ENCODE peak calls at places on chromosome 5, in nine cellular contexts. U is A549, W is ovary, N is SK-N-SH, J is upper lobe of left lung, L is tibial nerve, S is stomach, Q is suprapubic skin, E is HepG2. X is an unnamed sample.
A peak's percentile ranks its signal among the peaks of the same experiment; 100 is the strongest.

GRCh38 chr5:176726746-176727527 is 79.7 kb downstream of the TSPAN17 start:
- DNase-seq in U (no peak), W (no peak), N (no peak), J (no peak), L (no peak), S (no peak), Q (no peak), E (no peak), X (no peak)

GRCh38 chr5:128536229-128536860 is 1.7 kb downstream of the FBN2 start:
- DNase-seq in U (peak; percentile 4), W (no peak), N (no peak), J (peak; percentile 38), L (no peak), S (no peak), Q (no peak), E (no peak), X (no peak)

GRCh38 chr5:170809551-170809950 is 26.0 kb downstream of the GABRP start:
- DNase-seq in U (peak; percentile 66), W (no peak), N (peak; percentile 41), J (no peak), L (no peak), S (peak; percentile 28), Q (no peak), E (no peak), X (no peak)

GRCh38 chr5:34452170-34452828 is 203.8 kb upstream of the RAI14 start:
- DNase-seq in U (no peak), W (no peak), N (no peak), J (no peak), L (no peak), S (no peak), Q (no peak), E (no peak), X (no peak)

GRCh38 chr5:132495672-132496630 is 5.4 kb upstream of the IRF1 start:
- DNase-seq in U (peak; percentile 91), W (peak; percentile 88), N (peak; percentile 85), J (peak; percentile 95), L (peak; percentile 74), S (peak; percentile 96), Q (peak; percentile 91), E (peak; percentile 87), X (peak; percentile 94)

GRCh38 chr5:68074048-68074632 is 141.4 kb upstream of the PIK3R1 start:
- DNase-seq in U (no peak), W (no peak), N (no peak), J (no peak), L (peak; percentile 43), S (peak; percentile 58), Q (no peak), E (no peak), X (peak; percentile 64)

GRCh38 chr5:149809919-149810691 is 80.0 kb downstream of the PPARGC1B start:
- DNase-seq in U (no peak), W (no peak), N (no peak), J (no peak), L (no peak), S (no peak), Q (no peak), E (no peak), X (no peak)

GRCh38 chr5:138869763-138870500 is 5.2 kb downstream of the LRRTM2 start:
- DNase-seq in U (no peak), W (no peak), N (no peak), J (no peak), L (no peak), S (no peak), Q (no peak), E (no peak), X (no peak)

DNA sequence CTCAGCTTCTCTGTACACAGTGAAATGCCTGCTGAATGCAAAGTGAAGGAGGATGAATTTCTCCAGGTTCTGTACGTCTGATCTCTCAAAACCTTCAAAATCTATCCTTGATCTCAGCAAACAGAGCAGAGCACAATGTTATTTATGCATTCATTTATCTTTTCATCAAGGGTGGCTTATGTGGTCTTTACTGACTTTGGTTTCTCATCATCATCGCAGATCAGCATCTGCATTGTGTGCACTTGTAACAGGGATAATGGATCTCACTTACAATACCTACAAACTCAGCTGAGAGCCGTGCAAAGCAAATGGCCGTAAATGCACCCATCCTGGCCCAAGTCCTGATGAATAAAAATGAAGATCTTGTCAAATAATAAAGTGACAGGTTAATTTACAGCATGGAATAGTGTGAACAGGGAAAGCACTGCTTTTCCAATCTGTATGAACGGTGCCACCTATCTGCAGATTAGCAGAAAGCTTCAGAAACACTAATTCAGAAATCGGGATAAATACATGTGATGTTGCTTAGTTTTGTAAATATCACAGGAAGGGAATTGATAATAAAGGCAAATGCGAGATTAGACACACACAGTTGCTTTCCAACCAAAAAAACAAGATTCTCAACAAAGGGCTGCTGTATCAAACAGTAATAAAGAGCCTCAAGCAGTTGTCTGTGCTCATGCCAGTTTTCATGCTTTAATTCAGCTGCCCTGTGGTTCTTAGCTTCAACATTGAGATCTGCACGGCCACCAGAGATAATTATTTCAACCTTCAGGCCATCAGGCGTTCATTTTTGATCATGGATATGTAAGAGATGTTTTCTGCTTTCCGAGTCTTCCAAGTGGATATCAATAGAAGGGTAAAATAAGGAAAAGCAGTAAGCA is 153.3 kb upstream of the POU5F2 start:
- DNase-seq in U (peak; percentile 9), W (no peak), N (peak; percentile 4), J (no peak), L (no peak), S (no peak), Q (no peak), E (no peak), X (no peak)
- TF ChIP-seq CTCF in U (peak; percentile 50), W (no peak), N (peak; percentile 54), J (no peak), L (no peak), S (peak; percentile 15), Q (no peak), E (peak; percentile 58), X (no peak)

GRCh38 chr5:93585054-93585751 is 2.2 kb downstream of the NR2F1 start:
- DNase-seq in U (peak; percentile 62), W (peak; percentile 60), N (peak; percentile 77), J (peak; percentile 84), L (no peak), S (no peak), Q (no peak), E (no peak), X (peak; percentile 69)

GRCh38 chr5:93587919-93588585 is 5.0 kb downstream of the NR2F1 start:
- DNase-seq in U (no peak), W (no peak), N (peak; percentile 27), J (peak; percentile 84), L (no peak), S (no peak), Q (no peak), E (no peak), X (peak; percentile 59)

GRCh38 chr5:93585753-93586385 is 2.8 kb downstream of the NR2F1 start:
- DNase-seq in U (no peak), W (no peak), N (peak; percentile 62), J (no peak), L (no peak), S (no peak), Q (no peak), E (no peak), X (peak; percentile 68)

GRCh38 chr5:93588586-93589347 is 5.7 kb downstream of the NR2F1 start:
- DNase-seq in U (no peak), W (no peak), N (peak; percentile 51), J (peak; percentile 89), L (peak; percentile 45), S (no peak), Q (no peak), E (no peak), X (peak; percentile 67)

DNA sequence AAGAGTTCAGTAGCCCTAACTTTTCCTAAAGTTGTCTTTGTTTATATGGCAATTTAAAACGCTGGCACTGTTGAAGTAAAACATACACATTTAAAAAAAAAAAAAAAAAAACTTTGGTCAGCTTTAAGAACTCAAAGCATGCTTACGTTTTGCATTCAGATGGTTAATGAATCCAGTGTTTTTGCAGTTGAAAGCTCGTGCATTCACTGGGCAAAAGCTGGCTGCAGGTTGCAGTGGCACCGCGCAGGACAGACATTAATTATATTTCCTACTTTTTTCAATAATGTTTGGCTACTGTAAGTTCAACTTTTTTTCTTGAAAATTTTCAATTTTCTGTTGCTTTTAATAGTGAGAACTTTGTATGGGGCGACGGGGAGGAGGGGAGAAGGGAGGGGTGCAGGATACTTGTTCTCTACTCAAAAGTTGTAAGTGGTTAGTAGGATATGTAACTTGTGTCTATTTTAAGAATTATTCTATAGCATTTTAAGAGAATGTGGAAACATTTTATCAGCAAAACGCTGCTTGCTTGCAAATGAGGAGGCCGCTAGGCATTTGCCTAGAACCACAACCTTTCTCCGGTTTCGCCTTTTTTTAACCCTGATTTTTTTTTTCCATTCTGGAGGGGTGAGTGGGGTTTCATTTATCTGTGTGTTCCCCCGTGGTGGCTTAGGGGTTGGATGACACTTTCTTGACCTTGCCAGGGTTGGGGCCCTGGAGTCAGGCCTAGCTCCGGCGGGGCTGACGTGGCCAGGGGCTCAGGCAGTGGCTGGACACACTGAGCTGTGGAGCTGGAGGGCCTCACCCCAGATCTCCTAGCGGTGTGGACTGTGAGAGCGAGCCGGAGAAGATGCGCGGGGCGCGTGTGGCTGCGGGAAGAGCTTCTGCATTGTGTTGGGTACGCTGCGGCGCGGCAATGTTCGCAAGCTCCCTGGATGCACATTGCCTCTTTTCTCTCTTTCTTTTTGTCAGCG is 4.2 kb downstream of the NR2F1 start:
- DNase-seq in U (no peak), W (no peak), N (peak; percentile 42), J (peak; percentile 83), L (no peak), S (no peak), Q (no peak), E (no peak), X (peak; percentile 66)
- H3K27ac ChIP-seq in U (no peak overlapping the region), W (no peak overlapping the region), N (peak overlapping the region; percentile 92), J (peak overlapping the region; percentile 77), L (peak overlapping the region; percentile 84), S (peak overlapping the region; percentile 46), Q (no peak overlapping the region), E (no peak overlapping the region), X (no peak overlapping the region)

GRCh38 chr5:17365326-17365725 is 132.7 kb upstream of the TAF11L2 start:
- DNase-seq in U (no peak), W (no peak), N (no peak), J (no peak), L (no peak), S (no peak), Q (no peak), E (no peak), X (no peak)

GRCh38 chr5:17361331-17361730 is 136.7 kb upstream of the TAF11L2 start:
- DNase-seq in U (no peak), W (no peak), N (no peak), J (no peak), L (no peak), S (no peak), Q (no peak), E (no peak), X (no peak)

GRCh38 chr5:17367256-17367845 is 130.7 kb upstream of the TAF11L2 start:
- DNase-seq in U (no peak), W (no peak), N (no peak), J (no peak), L (no peak), S (no peak), Q (no peak), E (no peak), X (no peak)

GRCh38 chr5:17360879-17361278 is 137.2 kb upstream of the TAF11L2 start:
- DNase-seq in U (no peak), W (no peak), N (no peak), J (no peak), L (no peak), S (no peak), Q (no peak), E (no peak), X (no peak)

GRCh38 chr5:17365756-17366155 is 132.3 kb upstream of the TAF11L2 start:
- DNase-seq in U (peak; percentile 86), W (no peak), N (no peak), J (no peak), L (no peak), S (no peak), Q (no peak), E (no peak), X (no peak)
- TF ChIP-seq EP300 in U (no peak), W (no peak), N (no peak), J (no peak), L (no peak), S (no peak), Q (no peak), E (no peak), X (no peak)

GRCh38 chr5:162193012-162193411 is 125.4 kb downstream of the GABRG2 start:
- DNase-seq in U (no peak), W (no peak), N (no peak), J (no peak), L (no peak), S (no peak), Q (no peak), E (no peak), X (no peak)

GRCh38 chr5:162196351-162196750 is 128.8 kb downstream of the GABRG2 start:
- DNase-seq in U (no peak), W (no peak), N (no peak), J (no peak), L (no peak), S (no peak), Q (no peak), E (no peak), X (no peak)
- TF ChIP-seq CTCF in U (no peak), W (no peak), N (no peak), J (no peak), L (no peak), S (no peak), Q (no peak), E (no peak), X (no peak)